ENCODE peak calls at places on chromosome 4, in six cellular contexts. One of them, this sample, is unnamed.

GRCh38 chr4:91298156-91298700 is 1005.5 kb upstream of the GRID2 start:
- DNase-seq in glutamatergic neuron: no peak
- DNase-seq in KBM-7: no peak
- DNase-seq in GM13976: no peak
- DNase-seq in T-helper 1 cell: no peak
- DNase-seq in activated B cell treated with CpG ODN at 0.5 μM for 24 hours: no peak
- DNase-seq in this sample: no peak

GRCh38 chr4:122117743-122118142 is 34.4 kb upstream of the BLTP1 start:
- DNase-seq in glutamatergic neuron: no peak
- DNase-seq in KBM-7: no peak
- DNase-seq in GM13976: no peak
- DNase-seq in T-helper 1 cell: no peak
- DNase-seq in activated B cell treated with CpG ODN at 0.5 μM for 24 hours: no peak
- DNase-seq in this sample: no peak

GRCh38 chr4:87974856-87975462 is 555 bp upstream of the SPP1 start:
- DNase-seq in glutamatergic neuron: no peak
- DNase-seq in KBM-7: no peak
- DNase-seq in GM13976: no peak
- DNase-seq in T-helper 1 cell: no peak
- DNase-seq in activated B cell treated with CpG ODN at 0.5 μM for 24 hours: no peak
- DNase-seq in this sample: no peak

GRCh38 chr4:11698033-11698432 is 269.3 kb upstream of the HS3ST1 start:
- DNase-seq in glutamatergic neuron: no peak
- DNase-seq in KBM-7: no peak
- DNase-seq in GM13976: no peak
- DNase-seq in T-helper 1 cell: no peak
- DNase-seq in activated B cell treated with CpG ODN at 0.5 μM for 24 hours: no peak
- DNase-seq in this sample: no peak

GRCh38 chr4:5979981-5980380 is 38.2 kb downstream of the C4orf50 start:
- DNase-seq in glutamatergic neuron: peak
- DNase-seq in KBM-7: peak
- DNase-seq in GM13976: no peak
- DNase-seq in T-helper 1 cell: no peak
- DNase-seq in activated B cell treated with CpG ODN at 0.5 μM for 24 hours: no peak
- DNase-seq in this sample: peak

GRCh38 chr4:153513596-153513995 is 47.4 kb downstream of the TMEM131L start:
- DNase-seq in glutamatergic neuron: no peak
- DNase-seq in KBM-7: no peak
- DNase-seq in GM13976: no peak
- DNase-seq in T-helper 1 cell: no peak
- DNase-seq in activated B cell treated with CpG ODN at 0.5 μM for 24 hours: no peak
- DNase-seq in this sample: no peak

GRCh38 chr4:144014808-144015207 is 4.4 kb downstream of the GYPB start:
- DNase-seq in glutamatergic neuron: no peak
- DNase-seq in KBM-7: no peak
- DNase-seq in GM13976: no peak
- DNase-seq in T-helper 1 cell: no peak
- DNase-seq in activated B cell treated with CpG ODN at 0.5 μM for 24 hours: no peak
- DNase-seq in this sample: no peak

GRCh38 chr4:7392438-7393374 is 42.0 kb downstream of the PSAPL1 start:
- DNase-seq in glutamatergic neuron: no peak
- DNase-seq in KBM-7: no peak
- DNase-seq in GM13976: no peak
- DNase-seq in T-helper 1 cell: no peak
- DNase-seq in activated B cell treated with CpG ODN at 0.5 μM for 24 hours: no peak
- DNase-seq in this sample: no peak

GRCh38 chr4:81351653-81352455 is 119.9 kb downstream of the RASGEF1B start:
- DNase-seq in glutamatergic neuron: peak
- DNase-seq in KBM-7: peak
- DNase-seq in GM13976: peak
- DNase-seq in T-helper 1 cell: peak
- DNase-seq in activated B cell treated with CpG ODN at 0.5 μM for 24 hours: no peak
- DNase-seq in this sample: peak

GRCh38 chr4:169024762-169025161 is 14.7 kb upstream of the CBR4 start:
- DNase-seq in glutamatergic neuron: no peak
- DNase-seq in KBM-7: peak
- DNase-seq in GM13976: peak
- DNase-seq in T-helper 1 cell: no peak
- DNase-seq in activated B cell treated with CpG ODN at 0.5 μM for 24 hours: no peak
- DNase-seq in this sample: peak

GRCh38 chr4:76723916-76724315 is 174.0 kb downstream of the SOWAHB start:
- DNase-seq in glutamatergic neuron: no peak
- DNase-seq in KBM-7: peak
- DNase-seq in GM13976: no peak
- DNase-seq in T-helper 1 cell: no peak
- DNase-seq in activated B cell treated with CpG ODN at 0.5 μM for 24 hours: no peak
- DNase-seq in this sample: no peak

GRCh38 chr4:34039766-34040165 is 2204.5 kb downstream of the ARAP2 start:
- DNase-seq in glutamatergic neuron: no peak
- DNase-seq in KBM-7: no peak
- DNase-seq in GM13976: no peak
- DNase-seq in T-helper 1 cell: no peak
- DNase-seq in activated B cell treated with CpG ODN at 0.5 μM for 24 hours: no peak
- DNase-seq in this sample: no peak

GRCh38 chr4:24405926-24406325 is 178.4 kb downstream of the DHX15 start:
- DNase-seq in glutamatergic neuron: no peak
- DNase-seq in KBM-7: no peak
- DNase-seq in GM13976: no peak
- DNase-seq in T-helper 1 cell: no peak
- DNase-seq in activated B cell treated with CpG ODN at 0.5 μM for 24 hours: no peak
- DNase-seq in this sample: no peak

GRCh38 chr4:57448452-57448851 is 338.3 kb upstream of the IGFBP7 start:
- DNase-seq in glutamatergic neuron: no peak
- DNase-seq in KBM-7: no peak
- DNase-seq in GM13976: no peak
- DNase-seq in T-helper 1 cell: no peak
- DNase-seq in activated B cell treated with CpG ODN at 0.5 μM for 24 hours: no peak
- DNase-seq in this sample: no peak